ENCODE peak calls at places on chromosomes 12 and 14, in nine cellular contexts. O is NCI-H460; M is GM10248; A is nucleus accumbens; I is A172; P is ELF-1; T is stimulated activated CD4-positive, alpha-beta T cell treated with anti-CD3 and anti-CD28 coated beads, Interleukin-2, amount 100 ng/mL, for 4 hours; F is T-helper 22 cell; W is hepatocyte. G is an unnamed sample.

GRCh38 chr14:52279405-52279804 is 11.9 kb downstream of the PTGDR start:
- DNase-seq in W (no peak), M (no peak), I (peak), P (no peak), F (no peak), O (peak), A (no peak), T (no peak), G (no peak)

GRCh38 chr14:31834616-31835015 is 242.5 kb upstream of the ARHGAP5 start:
- DNase-seq in F (no peak), O (no peak), T (no peak), A (no peak), I (no peak), P (no peak), M (no peak), W (no peak), G (no peak)

GRCh38 chr12:29113101-29113500 is 36.0 kb upstream of the FAR2 start:
- DNase-seq in I (no peak), A (no peak), P (no peak), W (no peak), M (no peak), F (no peak), O (no peak), T (no peak), G (no peak)

GRCh38 chr14:44766285-44766684 is 195.5 kb downstream of the KLHL28 start:
- DNase-seq in T (no peak), M (no peak), P (no peak), O (no peak), W (no peak), F (no peak), A (no peak), I (no peak), G (no peak)

GRCh38 chr14:101575581-101575980 is 14.3 kb downstream of the DIO3 start:
- DNase-seq in M (no peak), F (no peak), O (no peak), W (no peak), P (no peak), T (no peak), I (no peak), A (no peak), G (no peak)

GRCh38 chr14:64724578-64724930 is 20.3 kb downstream of the PLEKHG3 start:
- DNase-seq in P (no peak), M (no peak), O (no peak), W (no peak), A (no peak), T (no peak), F (no peak), I (no peak), G (peak)

GRCh38 chr12:115303751-115304309 is 619.9 kb upstream of the TBX3 start:
- DNase-seq in A (no peak), I (no peak), O (no peak), M (no peak), P (no peak), W (no peak), F (no peak), T (no peak), G (no peak)

GRCh38 chr14:95374262-95374997 is 54.7 kb upstream of the CLMN start:
- DNase-seq in P (no peak), A (no peak), I (no peak), O (no peak), T (no peak), W (no peak), M (no peak), F (no peak), G (no peak)

GRCh38 chr14:69917287-69917686 is 38.1 kb downstream of the SMOC1 start:
- DNase-seq in W (no peak), O (no peak), P (no peak), F (no peak), T (no peak), A (no peak), I (no peak), M (no peak), G (no peak)

GRCh38 chr12:30696943-30697342 is 1.3 kb upstream of the IPO8 start:
- DNase-seq in M (no peak), P (peak), T (no peak), A (no peak), I (no peak), F (no peak), O (no peak), W (no peak), G (no peak)

GRCh38 chr14:71198681-71199080 is 291.4 kb downstream of the PCNX1 start:
- DNase-seq in F (no peak), P (no peak), A (no peak), O (no peak), M (no peak), W (no peak), I (no peak), T (no peak), G (no peak)

GRCh38 chr12:3363608-3364007 is 127.4 kb upstream of the PRMT8 start:
- DNase-seq in T (no peak), P (no peak), W (no peak), A (no peak), F (no peak), O (no peak), M (no peak), I (no peak), G (peak)

GRCh38 chr14:90301580-90302181 is 30.1 kb downstream of the NRDE2 start:
- DNase-seq in O (peak), W (peak), M (no peak), A (no peak), F (no peak), T (no peak), I (peak), P (no peak), G (no peak)

GRCh38 chr12:69428351-69429048 is 41.7 kb upstream of the FRS2 start:
- DNase-seq in P (peak), A (no peak), T (no peak), O (no peak), I (no peak), M (no peak), W (peak), F (no peak), G (no peak)

GRCh38 chr12:19800884-19801283 is 361.6 kb downstream of the AEBP2 start:
- DNase-seq in W (no peak), T (no peak), A (no peak), M (peak), P (no peak), F (no peak), O (no peak), I (no peak), G (no peak)

GRCh38 chr14:105087308-105087962 is 22.2 kb upstream of the GPR132 start:
- DNase-seq in I (peak), F (no peak), O (no peak), M (peak), T (no peak), P (no peak), W (peak), A (no peak), G (no peak)

GRCh38 chr12:25771062-25771461 is 187.4 kb upstream of the RASSF8 start:
- DNase-seq in M (peak), I (no peak), W (no peak), F (no peak), T (no peak), A (no peak), O (no peak), P (no peak), G (no peak)

GRCh38 chr12:121536058-121536928 is 44.5 kb downstream of the KDM2B start:
- DNase-seq in F (peak), M (peak), A (peak), W (peak), I (peak), T (peak), O (no peak), P (peak), G (peak)

GRCh38 chr12:111532741-111533140 is 66.4 kb downstream of the ATXN2 start:
- DNase-seq in P (peak), I (no peak), F (no peak), O (no peak), M (no peak), A (no peak), W (no peak), T (no peak), G (no peak)

GRCh38 chr12:120290541-120291312 is 976 bp downstream of the RNU4-2 start:
- DNase-seq in A (no peak), T (no peak), O (no peak), I (peak), P (peak), F (no peak), M (no peak), W (peak), G (peak)

GRCh38 chr12:132617822-132618682 is 524 bp upstream of the P2RX2 start:
- DNase-seq in F (no peak), T (no peak), A (no peak), P (no peak), I (no peak), W (no peak), M (no peak), O (no peak), G (no peak)

GRCh38 chr14:101102875-101103274 is 199.4 kb upstream of the RTL1 start:
- DNase-seq in F (no peak), A (no peak), T (no peak), W (no peak), I (no peak), O (no peak), P (no peak), M (peak), G (no peak)

GRCh38 chr14:59422069-59422881 is 42.9 kb downstream of the GPR135 start:
- DNase-seq in W (no peak), T (no peak), I (no peak), M (no peak), P (no peak), A (no peak), F (no peak), O (no peak), G (no peak)